ENCODE peak calls at places on chromosomes 13 and 19, in four cellular contexts. M, C, P and B are unnamed samples.

GRCh38 chr19:11446652-11447301 is 11.3 kb downstream of the PRKCSH start:
- DNase-seq in P (no peak), C (no peak), M (peak; percentile 52), B (peak; percentile 65)

GRCh38 chr13:48908381-48909087 is 67.2 kb upstream of the FNDC3A start:
- DNase-seq in C (peak; percentile 37), M (no peak), P (no peak), B (no peak)

GRCh38 chr19:10010247-10010691 is at the start of gene COL5A3:
- DNase-seq in C (peak; percentile 58), P (peak; percentile 15), M (peak; percentile 76), B (peak; percentile 18)

GRCh38 chr13:55214851-55215345 is 1925.8 kb upstream of the PRR20A start:
- DNase-seq in M (no peak), C (no peak), P (no peak), B (no peak)

GRCh38 chr13:78632956-78633355 is 26.0 kb downstream of the OBI1 start:
- DNase-seq in M (no peak), C (no peak), P (no peak), B (no peak)

GRCh38 chr13:29594310-29594709 is 1.2 kb downstream of the SLC7A1 start:
- DNase-seq in M (peak; percentile 40), P (peak; percentile 44), C (peak; percentile 91), B (peak; percentile 69)

GRCh38 chr19:55386515-55386947 is 799 bp downstream of the RPL28 start:
- DNase-seq in C (no peak), M (no peak), P (no peak), B (no peak)

GRCh38 chr19:35114656-35115537 is 726 bp upstream of the FXYD3 start:
- DNase-seq in M (peak; percentile 77), C (peak; percentile 27), P (peak; percentile 84), B (peak; percentile 72)

GRCh38 chr19:5216141-5216847 is 124.3 kb downstream of the PTPRS start:
- DNase-seq in C (no peak), P (no peak), M (no peak), B (no peak)

GRCh38 chr13:61466280-61466679 is 50.6 kb upstream of the PCDH20 start:
- DNase-seq in C (no peak), P (no peak), M (no peak), B (no peak)

GRCh38 chr13:36076211-36076610 is 55.0 kb downstream of the DCLK1 start:
- DNase-seq in P (no peak), M (no peak), C (no peak), B (no peak)

GRCh38 chr13:77779461-77780272 is 82.2 kb downstream of the SLAIN1 start:
- DNase-seq in P (peak; percentile 54), C (peak; percentile 74), M (no peak), B (peak; percentile 34)

GRCh38 chr19:8240274-8241229 is 31.4 kb downstream of the CERS4 start:
- DNase-seq in P (peak; percentile 84), M (peak; percentile 89), C (peak; percentile 94), B (peak; percentile 97)

GRCh38 chr13:20125129-20125782 is 35.6 kb downstream of the GJA3 start:
- DNase-seq in P (no peak), C (peak; percentile 69), M (no peak), B (no peak)

GRCh38 chr13:87235621-87236020 is 435.6 kb upstream of the SLITRK5 start:
- DNase-seq in P (no peak), M (no peak), C (peak; percentile 28), B (no peak)

GRCh38 chr13:36074659-36075058 is 56.5 kb downstream of the DCLK1 start:
- DNase-seq in C (no peak), M (no peak), P (no peak), B (no peak)

GRCh38 chr13:51933466-51934058 is 71.8 kb downstream of the CCDC70 start:
- DNase-seq in M (no peak), C (no peak), P (no peak), B (no peak)

GRCh38 chr19:45159204-45159970 is 1.4 kb downstream of the NKPD1 start:
- DNase-seq in C (no peak), M (no peak), P (no peak), B (no peak)

GRCh38 chr13:95438297-95438696 is 114.2 kb upstream of the CLDN10 start:
- DNase-seq in M (no peak), P (no peak), C (no peak), B (no peak)

GRCh38 chr19:41019346-41019745 is 28.3 kb downstream of the CYP2B6 start:
- DNase-seq in P (no peak), M (no peak), C (no peak), B (no peak)

GRCh38 chr13:112616586-112617381 is 28.8 kb upstream of the TUBGCP3 start:
- DNase-seq in P (no peak), C (peak; percentile 52), M (no peak), B (peak; percentile 43)

GRCh38 chr13:23673354-23673753 is 103.1 kb downstream of the TNFRSF19 start:
- DNase-seq in C (peak; percentile 99), P (no peak), M (peak; percentile 47), B (no peak)

GRCh38 chr13:50170447-50171037 is 155.3 kb downstream of the KCNRG start:
- DNase-seq in P (no peak), M (no peak), C (peak; percentile 21), B (no peak)

GRCh38 chr19:33124207-33125098 is 7.5 kb upstream of the WDR88 start:
- DNase-seq in P (no peak), C (no peak), M (no peak), B (no peak)

GRCh38 chr13:41587490-41587889 is 130.1 kb downstream of the RGCC start:
- DNase-seq in P (no peak), M (no peak), C (no peak), B (no peak)

GRCh38 chr19:57171551-57172081 is 4.3 kb upstream of the DUXA start:
- DNase-seq in P (peak; percentile 10), C (peak; percentile 39), M (peak; percentile 53), B (peak; percentile 32)

GRCh38 chr13:37208052-37208451 is 102.6 kb upstream of the CSNK1A1L start:
- DNase-seq in M (no peak), C (peak; percentile 5), P (no peak), B (no peak)

GRCh38 chr13:30216111-30216510 is 91.2 kb downstream of the KATNAL1 start:
- DNase-seq in P (no peak), C (no peak), M (no peak), B (no peak)

GRCh38 chr19:17473041-17473440 is 2.7 kb downstream of the SLC27A1 start:
- DNase-seq in P (no peak), C (peak; percentile 90), M (no peak), B (no peak)

GRCh38 chr13:84553252-84553651 is 671.0 kb upstream of the SLITRK1 start:
- DNase-seq in C (no peak), P (no peak), M (no peak), B (peak; percentile 19)

GRCh38 chr19:54448037-54448773 is 794 bp upstream of the LENG8 start:
- DNase-seq in C (peak; percentile 68), P (peak; percentile 34), M (peak; percentile 58), B (peak; percentile 71)

GRCh38 chr13:21603531-21604448 is at the start of gene MICU2:
- DNase-seq in C (peak; percentile 93), P (peak; percentile 89), M (peak; percentile 93), B (peak; percentile 95)
- TF ChIP-seq POLR2A in C (peak; percentile 94), P (peak; percentile 89), M (peak; percentile 77), B (peak; percentile 98)

GRCh38 chr13:102183509-102184182 is 218.2 kb downstream of the FGF14 start:
- DNase-seq in P (no peak), M (no peak), C (no peak), B (no peak)
- H3K4me3 ChIP-seq in P (no peak overlapping the region), M (no peak overlapping the region), C (no peak overlapping the region), B (no peak overlapping the region)

DNA sequence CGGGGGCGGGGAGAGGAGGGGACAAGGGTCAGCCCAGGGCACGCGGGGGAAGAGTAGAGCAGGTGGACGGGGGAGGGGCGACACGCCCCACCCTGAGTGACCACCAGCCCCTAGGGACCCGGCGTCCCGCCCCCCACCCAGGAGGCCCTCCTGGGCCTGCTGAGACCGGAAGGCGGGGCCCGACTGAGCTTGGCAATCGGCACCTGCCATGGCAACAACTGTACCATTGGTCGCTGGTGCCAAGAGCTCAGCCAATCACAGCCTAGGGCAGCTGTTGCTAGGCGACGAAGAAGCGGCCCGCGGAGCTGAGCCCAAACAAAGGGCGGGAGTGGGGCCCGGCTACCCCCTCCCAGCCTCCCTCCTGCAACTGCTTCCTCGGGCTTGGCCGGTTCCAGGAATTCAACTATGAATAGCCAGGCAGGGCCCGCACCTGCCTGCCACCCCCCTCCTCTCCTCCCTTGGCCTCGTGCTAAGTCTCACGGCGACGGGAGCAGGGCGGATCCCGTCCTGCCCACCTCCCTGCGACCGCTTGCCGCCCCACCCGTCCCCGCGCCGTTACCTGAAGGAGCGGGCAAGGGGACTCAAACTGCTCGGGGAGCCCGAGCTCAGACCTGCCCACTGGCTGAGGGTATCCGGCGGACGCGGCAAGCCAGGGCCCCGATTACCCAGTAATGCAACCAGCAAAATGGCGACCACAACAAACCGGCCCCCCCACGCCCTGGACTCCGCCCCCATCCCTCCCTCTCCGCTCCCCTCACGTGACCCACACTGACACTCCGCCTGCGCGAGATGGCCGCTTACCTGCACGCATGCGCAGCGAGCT is at the start of gene DYRK1B:
- DNase-seq in C (peak; percentile 96), M (peak; percentile 96), P (peak; percentile 98), B (peak; percentile 98)
- TF ChIP-seq POLR2A in C (peak; percentile 69), M (peak; percentile 10), P (no peak), B (peak; percentile 60)

DNA sequence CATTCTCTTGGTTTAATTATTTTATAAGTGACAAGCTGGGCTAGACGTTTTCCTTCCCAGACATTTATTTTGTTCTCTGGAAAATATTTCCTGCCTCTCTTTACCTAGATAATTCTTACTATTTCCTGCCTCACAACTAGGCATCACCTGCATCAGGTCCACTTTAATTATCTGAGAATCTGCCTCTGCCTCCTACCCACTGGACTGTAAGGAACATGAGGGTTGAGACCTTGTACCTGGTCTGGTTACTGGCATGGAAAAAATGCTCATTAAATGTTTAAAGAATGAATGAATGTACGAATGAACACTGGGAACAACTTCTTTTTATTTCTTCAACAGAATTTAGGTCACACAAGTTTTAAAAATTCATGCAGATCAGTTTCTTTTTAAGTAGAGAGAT is 13.4 kb upstream of the METTL21C start:
- DNase-seq in M (no peak), C (no peak), P (no peak), B (no peak)
- H3K4me3 ChIP-seq in M (no peak overlapping the region), C (no peak overlapping the region), P (no peak overlapping the region), B (no peak overlapping the region)

GRCh38 chr19:3340340-3340739 is 26.0 kb upstream of the NFIC start:
- DNase-seq in M (no peak), C (no peak), P (no peak), B (no peak)
- TF ChIP-seq POLR2A in M (no peak), C (no peak), P (no peak), B (no peak)

DNA sequence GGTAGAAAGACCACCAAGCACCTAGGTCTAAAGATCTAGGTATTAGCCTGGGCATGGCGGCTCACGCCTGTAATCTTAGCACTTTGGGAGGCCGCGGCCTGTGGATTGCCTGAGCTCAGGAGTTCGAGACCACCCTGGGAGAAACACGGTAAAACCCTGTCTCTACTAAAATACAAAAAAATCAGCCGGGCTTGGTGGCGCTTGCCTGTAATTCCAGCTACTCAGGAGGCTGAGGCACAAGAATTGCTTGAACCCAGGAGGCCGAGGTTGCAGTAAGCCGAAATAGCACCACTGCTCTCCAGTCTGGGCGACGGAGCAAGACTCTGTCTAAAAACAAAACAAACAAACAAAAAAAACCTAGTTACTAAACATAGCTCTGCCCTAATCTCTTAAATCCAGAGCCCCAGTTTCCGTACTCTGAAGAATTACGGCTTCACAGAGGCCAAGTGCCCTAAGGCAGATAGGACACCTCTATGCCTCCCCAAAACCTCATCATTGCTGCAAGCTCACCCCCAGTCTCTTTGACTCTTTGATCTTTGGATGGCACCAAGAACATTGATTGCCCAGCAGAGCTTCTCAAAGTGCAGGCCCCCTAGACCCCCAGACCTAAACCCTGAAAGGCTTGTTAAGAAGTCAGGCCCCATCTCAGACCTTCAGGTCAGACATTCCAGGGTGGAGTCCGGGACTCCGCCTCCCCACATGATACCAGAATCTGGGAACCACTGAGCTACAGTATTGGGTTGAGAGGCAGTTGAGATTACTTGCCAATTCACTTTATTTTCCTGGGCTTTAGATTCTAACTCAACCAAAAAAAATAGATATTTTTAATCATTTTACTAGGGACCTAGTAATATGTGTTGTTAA is 2.8 kb downstream of the COL4A2 start:
- DNase-seq in C (no peak), P (no peak), M (no peak), B (no peak)
- H3K4me3 ChIP-seq in C (peak overlapping the region; percentile 84), P (no peak overlapping the region), M (peak overlapping the region; percentile 78), B (no peak overlapping the region)